ENCODE peak calls at places on chromosomes 5 and 9, in eight cellular contexts. K is PC-3, F is tibial artery, Y is glutamatergic neuron, U is fibroblast of the aortic adventitia, H is OCI-LY7, T is HFFc6, W is RWPE1. O is an unnamed sample.

GRCh38 chr9:73179594-73179993 is 27.9 kb downstream of the ANXA1 start:
- DNase-seq in K (peak), F (no peak), Y (no peak), U (no peak), H (no peak), T (no peak), W (peak), O (peak)

GRCh38 chr9:123434619-123435240 is 78.7 kb downstream of the CRB2 start:
- DNase-seq in K (no peak), F (no peak), Y (peak), U (no peak), H (no peak), T (no peak), W (peak), O (no peak)

GRCh38 chr9:27365977-27366376 is 69.0 kb upstream of the EQTN start:
- DNase-seq in K (no peak), F (no peak), Y (no peak), U (no peak), H (no peak), T (no peak), W (no peak), O (no peak)

GRCh38 chr9:136028760-136029470 is 66.2 kb downstream of the NACC2 start:
- DNase-seq in K (no peak), F (no peak), Y (no peak), U (no peak), H (no peak), T (no peak), W (no peak), O (no peak)

GRCh38 chr9:17528859-17529258 is 50.0 kb upstream of the SH3GL2 start:
- DNase-seq in K (peak), F (no peak), Y (no peak), U (peak), H (peak), T (no peak), W (no peak), O (no peak)

GRCh38 chr9:125043631-125044030 is 99.7 kb downstream of the SCAI start:
- DNase-seq in K (no peak), F (no peak), Y (no peak), U (no peak), H (no peak), T (no peak), W (no peak), O (no peak)

GRCh38 chr9:75181748-75182147 is 93.4 kb downstream of the OSTF1 start:
- DNase-seq in K (peak), F (no peak), Y (no peak), U (peak), H (no peak), T (peak), W (peak), O (no peak)

GRCh38 chr5:111223790-111224560 is at the start of gene CAMK4:
- DNase-seq in K (peak), F (peak), Y (peak), U (peak), H (peak), T (peak), W (peak), O (peak)

GRCh38 chr9:132163457-132163875 is 1.6 kb downstream of the NTNG2 start:
- DNase-seq in K (no peak), F (peak), Y (peak), U (no peak), H (no peak), T (no peak), W (no peak), O (no peak)

GRCh38 chr5:44951371-44951770 is 142.6 kb downstream of the MRPS30 start:
- DNase-seq in K (no peak), F (no peak), Y (no peak), U (no peak), H (no peak), T (no peak), W (no peak), O (no peak)

GRCh38 chr9:116549061-116549664 is 137.9 kb upstream of the TRIM32 start:
- DNase-seq in K (peak), F (peak), Y (peak), U (peak), H (no peak), T (peak), W (peak), O (peak)

GRCh38 chr5:107773479-107773878 is 102.7 kb upstream of the EFNA5 start:
- DNase-seq in K (no peak), F (no peak), Y (no peak), U (no peak), H (no peak), T (no peak), W (no peak), O (no peak)

GRCh38 chr9:4293293-4293931 is 6.5 kb downstream of the GLIS3 start:
- DNase-seq in K (peak), F (peak), Y (no peak), U (peak), H (no peak), T (peak), W (no peak), O (peak)

GRCh38 chr5:93894471-93895354 is 153.3 kb upstream of the POU5F2 start:
- DNase-seq in K (no peak), F (no peak), Y (no peak), U (peak), H (no peak), T (peak), W (no peak), O (no peak)

GRCh38 chr9:100669968-100670367 is 92.1 kb downstream of the CAVIN4 start:
- DNase-seq in K (no peak), F (no peak), Y (no peak), U (no peak), H (no peak), T (no peak), W (no peak), O (no peak)

GRCh38 chr9:121596515-121596914 is 54.9 kb upstream of the DAB2IP start:
- DNase-seq in K (no peak), F (no peak), Y (no peak), U (no peak), H (no peak), T (peak), W (no peak), O (no peak)

GRCh38 chr5:32251864-32252458 is 60.8 kb downstream of the MTMR12 start:
- DNase-seq in K (no peak), F (no peak), Y (no peak), U (no peak), H (no peak), T (no peak), W (no peak), O (no peak)

GRCh38 chr5:59107692-59108091 is 524.8 kb downstream of the RAB3C start:
- DNase-seq in K (no peak), F (no peak), Y (no peak), U (peak), H (no peak), T (no peak), W (no peak), O (no peak)

GRCh38 chr5:116032991-116033390 is 719 bp downstream of the ARL14EPL start:
- DNase-seq in K (no peak), F (no peak), Y (no peak), U (no peak), H (no peak), T (no peak), W (no peak), O (no peak)

GRCh38 chr9:116736406-116736805 is 49.3 kb downstream of the TRIM32 start:
- DNase-seq in K (no peak), F (no peak), Y (no peak), U (no peak), H (no peak), T (no peak), W (no peak), O (no peak)

GRCh38 chr5:76819851-76820280 is 1.0 kb downstream of the F2RL1 start:
- DNase-seq in K (no peak), F (peak), Y (no peak), U (no peak), H (no peak), T (no peak), W (peak), O (no peak)

GRCh38 chr9:28014212-28014611 is 440.9 kb upstream of the C9orf72 start:
- DNase-seq in K (no peak), F (no peak), Y (no peak), U (no peak), H (no peak), T (no peak), W (no peak), O (no peak)

GRCh38 chr5:36403601-36404311 is 102.1 kb upstream of the RANBP3L start:
- DNase-seq in K (no peak), F (peak), Y (no peak), U (peak), H (no peak), T (peak), W (no peak), O (peak)

GRCh38 chr9:557601-558201 is 283.8 kb upstream of the DMRT1 start:
- DNase-seq in K (peak), F (no peak), Y (no peak), U (no peak), H (no peak), T (no peak), W (no peak), O (no peak)

GRCh38 chr5:74200560-74200959 is 440.0 kb downstream of the ENC1 start:
- DNase-seq in K (no peak), F (no peak), Y (no peak), U (no peak), H (no peak), T (no peak), W (no peak), O (peak)

GRCh38 chr5:133164759-133165158 is 112.9 kb downstream of the HSPA4 start:
- DNase-seq in K (no peak), F (no peak), Y (no peak), U (no peak), H (no peak), T (no peak), W (no peak), O (no peak)

GRCh38 chr5:33470544-33470943 is 29.8 kb downstream of the TARS1 start:
- DNase-seq in K (peak), F (no peak), Y (no peak), U (peak), H (peak), T (peak), W (no peak), O (peak)

GRCh38 chr5:140136624-140137023 is 10.9 kb downstream of the IGIP start:
- DNase-seq in K (no peak), F (no peak), Y (no peak), U (no peak), H (no peak), T (no peak), W (no peak), O (no peak)

GRCh38 chr9:88173378-88173999 is 35.2 kb upstream of the SPATA31C2 start:
- DNase-seq in K (peak), F (peak), Y (peak), U (peak), H (peak), T (peak), W (peak), O (peak)

GRCh38 chr5:107704686-107705389 is 34.1 kb upstream of the EFNA5 start:
- DNase-seq in K (no peak), F (no peak), Y (peak), U (peak), H (no peak), T (no peak), W (no peak), O (no peak)

GRCh38 chr5:98775962-98776687 is 2.7 kb downstream of the RGMB start:
- DNase-seq in K (peak), F (no peak), Y (no peak), U (peak), H (no peak), T (peak), W (no peak), O (no peak)

GRCh38 chr9:93697352-93698139 is 121.2 kb downstream of the PHF2 start:
- DNase-seq in K (no peak), F (no peak), Y (no peak), U (no peak), H (no peak), T (no peak), W (no peak), O (no peak)

GRCh38 chr5:161096006-161096405 is 244.0 kb upstream of the ATP10B start:
- DNase-seq in K (no peak), F (no peak), Y (no peak), U (no peak), H (no peak), T (no peak), W (no peak), O (no peak)

GRCh38 chr9:132507670-132508469 is 74.5 kb upstream of the BARHL1 start:
- DNase-seq in K (peak), F (peak), Y (peak), U (peak), H (peak), T (peak), W (peak), O (peak)

GRCh38 chr5:9861664-9862256 is 231.6 kb upstream of the TAS2R1 start:
- DNase-seq in K (no peak), F (no peak), Y (no peak), U (no peak), H (no peak), T (peak), W (no peak), O (peak)

DNA sequence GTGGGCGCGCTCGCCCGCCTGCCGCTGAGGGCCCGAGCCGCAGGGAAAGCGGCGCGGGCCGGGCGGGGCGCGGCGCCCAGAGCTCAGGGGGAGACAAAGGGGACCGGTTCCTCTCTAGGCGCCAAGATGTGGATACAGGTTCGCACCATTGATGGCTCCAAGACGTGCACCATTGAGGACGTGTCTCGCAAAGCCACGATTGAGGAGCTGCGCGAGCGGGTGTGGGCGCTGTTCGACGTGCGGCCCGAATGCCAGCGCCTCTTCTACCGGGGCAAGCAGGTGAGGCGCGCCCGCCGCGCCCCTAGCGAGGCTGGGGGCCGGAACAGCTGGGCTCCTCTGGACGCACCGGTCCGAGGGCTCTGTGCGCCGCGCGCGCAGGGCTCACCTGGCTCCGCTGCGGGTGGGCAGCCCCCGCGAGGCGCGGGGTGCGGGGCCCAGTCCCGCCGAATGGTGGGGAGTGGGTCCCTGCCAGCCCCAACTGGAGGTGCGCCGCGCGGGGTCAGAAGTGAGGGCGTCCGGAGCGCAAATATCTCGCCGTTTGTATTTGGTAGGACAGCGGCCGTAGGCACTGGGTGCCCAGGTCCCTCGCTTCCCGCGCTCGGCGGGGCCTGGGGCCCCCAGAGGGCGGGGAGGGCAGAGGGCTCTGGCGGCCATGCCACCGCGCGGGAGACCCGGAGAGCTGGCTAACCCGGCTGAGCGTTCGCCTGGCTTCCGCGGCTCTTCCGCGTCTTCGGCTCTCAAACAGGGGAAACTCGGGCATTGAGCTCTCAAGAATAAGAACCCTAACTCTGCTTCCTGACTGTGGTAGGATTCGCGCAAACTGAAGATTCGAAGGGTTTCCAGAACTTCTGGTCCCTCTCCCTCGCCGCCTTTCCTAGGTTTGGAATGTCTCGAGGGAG is 615 bp downstream of the UHRF2 start:
- DNase-seq in K (peak), F (peak), Y (peak), U (no peak), H (peak), T (no peak), W (no peak), O (no peak)
- TF ChIP-seq CTCF in K (no peak), F (no peak), Y (no peak), U (no peak), H (no peak), T (no peak), W (no peak), O (no peak)

GRCh38 chr9:21326526-21327139 is 8.6 kb downstream of the KLHL9 start:
- DNase-seq in K (peak), F (no peak), Y (no peak), U (peak), H (peak), T (peak), W (peak), O (no peak)
- TF ChIP-seq CTCF in K (peak), F (peak), Y (peak), U (peak), H (peak), T (peak), W (peak), O (peak)

GRCh38 chr9:86042226-86042625 is 57.1 kb downstream of the GOLM1 start:
- DNase-seq in K (no peak), F (no peak), Y (no peak), U (no peak), H (no peak), T (no peak), W (no peak), O (no peak)

GRCh38 chr9:86046080-86046636 is 53.2 kb downstream of the GOLM1 start:
- DNase-seq in K (peak), F (no peak), Y (no peak), U (no peak), H (no peak), T (no peak), W (no peak), O (no peak)

GRCh38 chr9:86043586-86043985 is 55.8 kb downstream of the GOLM1 start:
- DNase-seq in K (no peak), F (no peak), Y (no peak), U (no peak), H (no peak), T (no peak), W (no peak), O (no peak)

GRCh38 chr9:86045654-86046053 is 53.7 kb downstream of the GOLM1 start:
- DNase-seq in K (no peak), F (no peak), Y (no peak), U (no peak), H (no peak), T (no peak), W (no peak), O (no peak)

GRCh38 chr9:86043999-86044398 is 55.4 kb downstream of the GOLM1 start:
- DNase-seq in K (peak), F (no peak), Y (no peak), U (no peak), H (no peak), T (no peak), W (no peak), O (no peak)
- TF ChIP-seq CTCF in K (peak), F (no peak), Y (no peak), U (no peak), H (no peak), T (peak), W (no peak), O (no peak)

GRCh38 chr5:130908186-130908585 is 256.9 kb downstream of the HINT1 start:
- DNase-seq in K (no peak), F (no peak), Y (no peak), U (no peak), H (no peak), T (no peak), W (no peak), O (no peak)

GRCh38 chr5:130912088-130912487 is 253.0 kb downstream of the HINT1 start:
- DNase-seq in K (peak), F (no peak), Y (no peak), U (no peak), H (no peak), T (no peak), W (peak), O (no peak)
- TF ChIP-seq CTCF in K (peak), F (no peak), Y (no peak), U (no peak), H (peak), T (no peak), W (no peak), O (no peak)

GRCh38 chr5:72842816-72843215 is 26.4 kb downstream of the TNPO1 start:
- DNase-seq in K (peak), F (no peak), Y (no peak), U (no peak), H (peak), T (peak), W (no peak), O (no peak)
- TF ChIP-seq CTCF in K (no peak), F (no peak), Y (no peak), U (peak), H (no peak), T (peak), W (no peak), O (no peak)

DNA sequence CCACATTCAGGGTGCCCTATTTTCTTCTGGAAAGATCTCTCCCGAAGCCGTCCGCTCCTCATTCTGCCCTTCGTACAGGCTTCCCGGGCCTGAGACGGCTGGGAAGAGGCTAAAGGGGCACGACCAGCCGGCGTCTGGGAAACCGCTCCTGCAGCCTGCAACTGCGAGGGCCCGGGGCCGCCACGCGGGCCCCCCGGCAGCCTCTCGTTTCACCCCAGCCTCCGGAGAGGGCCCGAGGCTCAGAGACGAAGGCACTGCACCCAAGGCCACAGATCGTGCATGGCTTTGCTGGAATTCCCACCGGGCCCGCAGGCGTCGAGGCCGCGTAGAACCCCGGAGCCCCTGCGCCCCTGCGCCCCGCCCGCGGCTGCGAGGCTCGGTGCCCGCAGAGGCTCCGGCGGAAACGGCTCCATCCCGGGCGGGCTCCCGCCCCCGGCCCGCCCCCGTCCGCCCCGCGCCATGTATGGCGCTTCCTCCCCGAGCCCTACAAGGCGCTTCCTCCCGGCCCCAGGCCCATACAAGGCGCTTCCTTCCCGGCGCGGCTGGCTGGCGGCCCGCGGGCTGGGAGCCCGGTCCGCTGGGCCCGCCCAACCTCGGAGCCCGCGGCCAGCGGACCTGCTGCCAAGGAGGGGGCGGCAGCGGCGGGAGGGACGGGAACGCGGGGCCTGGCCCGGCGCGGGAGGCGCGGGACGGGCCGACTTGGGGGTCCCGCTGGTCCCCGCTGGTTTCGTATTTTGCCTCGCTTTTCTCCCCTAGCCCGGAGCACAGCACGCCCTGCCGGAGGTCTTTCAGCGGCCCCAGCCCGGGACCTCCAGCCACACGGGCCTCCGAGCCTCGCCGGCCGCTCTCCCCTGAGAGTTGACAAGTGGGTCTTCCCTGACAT is 26.6 kb downstream of the EGR1 start:
- DNase-seq in K (peak), F (peak), Y (peak), U (peak), H (peak), T (peak), W (peak), O (no peak)
- TF ChIP-seq CTCF in K (no peak), F (no peak), Y (no peak), U (no peak), H (no peak), T (no peak), W (no peak), O (no peak)

GRCh38 chr9:84615574-84615973 is 54.0 kb upstream of the NTRK2 start:
- DNase-seq in K (no peak), F (no peak), Y (no peak), U (no peak), H (no peak), T (no peak), W (no peak), O (no peak)
- TF ChIP-seq CTCF in K (no peak), F (no peak), Y (no peak), U (no peak), H (no peak), T (no peak), W (no peak), O (no peak)

GRCh38 chr9:68780377-68780707 is 75.3 kb downstream of the PIP5K1B start:
- DNase-seq in K (no peak), F (no peak), Y (no peak), U (no peak), H (no peak), T (no peak), W (no peak), O (no peak)
- TF ChIP-seq CTCF in K (no peak), F (no peak), Y (no peak), U (no peak), H (peak), T (peak), W (no peak), O (no peak)

O was measured in HFF-Myc.